ENCODE peak calls at places on chromosomes 3 and 15, in nine cellular contexts. K, D, U, H, L, O, V, W and X are unnamed samples.

GRCh38 chr15:36688310-36689102 is 109.1 kb downstream of the CDIN1 start:
- DNase-seq in K (no peak), D (no peak), U (no peak), H (no peak), L (no peak), O (peak), V (no peak), W (no peak), X (no peak)

GRCh38 chr3:150410311-150411105 is 2.4 kb downstream of the TSC22D2 start:
- DNase-seq in K (peak), D (peak), U (peak), H (peak), L (peak), O (no peak), V (no peak), W (peak), X (peak)

GRCh38 chr3:187551419-187551818 is 118.8 kb downstream of the SST start:
- DNase-seq in K (no peak), D (no peak), U (no peak), H (no peak), L (no peak), O (peak), V (no peak), W (no peak), X (no peak)

GRCh38 chr3:171266034-171266805 is 194.0 kb downstream of the TNIK start:
- DNase-seq in K (no peak), D (no peak), U (no peak), H (no peak), L (no peak), O (no peak), V (no peak), W (no peak), X (no peak)

GRCh38 chr3:54897028-54897711 is 30.7 kb downstream of the LRTM1 start:
- DNase-seq in K (no peak), D (no peak), U (no peak), H (no peak), L (no peak), O (peak), V (no peak), W (no peak), X (no peak)

GRCh38 chr3:20141306-20141705 is 44.7 kb downstream of the SGO1 start:
- DNase-seq in K (no peak), D (no peak), U (no peak), H (no peak), L (no peak), O (no peak), V (no peak), W (no peak), X (no peak)

GRCh38 chr3:137131081-137131480 is 173.3 kb downstream of the IL20RB start:
- DNase-seq in K (no peak), D (no peak), U (no peak), H (no peak), L (no peak), O (no peak), V (no peak), W (no peak), X (no peak)

GRCh38 chr15:99965376-99965775 is 232.1 kb upstream of the LYSMD4 start:
- DNase-seq in K (no peak), D (no peak), U (no peak), H (no peak), L (no peak), O (no peak), V (no peak), W (no peak), X (no peak)

GRCh38 chr3:128942161-128942952 is 51.5 kb downstream of the CFAP92 start:
- DNase-seq in K (no peak), D (no peak), U (no peak), H (no peak), L (peak), O (no peak), V (no peak), W (no peak), X (no peak)

GRCh38 chr3:43906847-43907507 is 216.2 kb downstream of the ABHD5 start:
- DNase-seq in K (no peak), D (no peak), U (no peak), H (no peak), L (no peak), O (no peak), V (no peak), W (no peak), X (no peak)

GRCh38 chr3:12193485-12194165 is 34.9 kb upstream of the TIMP4 start:
- DNase-seq in K (no peak), D (peak), U (no peak), H (peak), L (peak), O (peak), V (no peak), W (peak), X (peak)

GRCh38 chr3:155320934-155321333 is 27.5 kb upstream of the STRIT1 start:
- DNase-seq in K (no peak), D (no peak), U (no peak), H (no peak), L (no peak), O (no peak), V (no peak), W (no peak), X (no peak)

GRCh38 chr15:69391046-69391757 is 22.9 kb upstream of the KIF23 start:
- DNase-seq in K (no peak), D (no peak), U (no peak), H (no peak), L (no peak), O (no peak), V (no peak), W (no peak), X (peak)